ENCODE peak calls at places on chromosomes 4 and X, in four cellular contexts. S is frontal cortex; V is activated naive CD8-positive, alpha-beta T cell treated with anti-CD3 and anti-CD28 coated beads for 36 hours; Z is CD4-positive, alpha-beta memory T cell. C is an unnamed sample.

GRCh38 chrX:118655561-118656246 is 71.7 kb upstream of the IL13RA1 start:
- DNase-seq in S (no peak), V (no peak), Z (no peak), C (peak)

GRCh38 chrX:1601051-1601767 is 9.8 kb downstream of the AKAP17A start:
- DNase-seq in S (no peak), V (no peak), Z (no peak), C (no peak)

GRCh38 chr4:136742330-136742729 is 790.0 kb downstream of the PCDH18 start:
- DNase-seq in S (no peak), V (no peak), Z (no peak), C (no peak)

GRCh38 chrX:123859409-123859827 is 435 bp upstream of the XIAP start:
- DNase-seq in S (peak), V (no peak), Z (peak), C (no peak)

GRCh38 chr4:11119474-11119873 is 309.2 kb downstream of the HS3ST1 start:
- DNase-seq in S (no peak), V (no peak), Z (no peak), C (no peak)

GRCh38 chrX:46588263-46588662 is 14.7 kb downstream of the CHST7 start:
- DNase-seq in S (no peak), V (no peak), Z (no peak), C (peak)

GRCh38 chrX:100745806-100746537 is 14.1 kb upstream of the SYTL4 start:
- DNase-seq in S (no peak), V (no peak), Z (no peak), C (no peak)

GRCh38 chr4:87783781-87784180 is 15.6 kb upstream of the IBSP start:
- DNase-seq in S (no peak), V (no peak), Z (no peak), C (no peak)

GRCh38 chrX:41661366-41662095 is 27.2 kb upstream of the GPR34 start:
- DNase-seq in S (no peak), V (no peak), Z (no peak), C (peak)

GRCh38 chr4:169286562-169287301 is 16.0 kb upstream of the SH3RF1 start:
- DNase-seq in S (no peak), V (no peak), Z (no peak), C (no peak)

GRCh38 chr4:10587697-10588096 is 96.9 kb downstream of the CLNK start:
- DNase-seq in S (no peak), V (peak), Z (no peak), C (no peak)

C was measured in kidney tubule cell.